ENCODE peak calls at places on chromosomes 4 and X, in seven cellular contexts. A is SK-N-SH, F is fibroblast of lung, O is neuronal stem cell, B is H9, V is GM23248, P is GM12878. H is an unnamed sample.

GRCh38 chr4:118586357-118586790 is 98.8 kb upstream of the METTL14 start:
- DNase-seq in A (no peak), F (peak), O (no peak), B (no peak), V (peak), P (no peak), H (no peak)

GRCh38 chr4:30879841-30880240 is 159.7 kb downstream of the PCDH7 start:
- DNase-seq in A (no peak), F (no peak), O (no peak), B (no peak), V (no peak), P (no peak), H (no peak)

GRCh38 chrX:154419688-154420401 is 8.5 kb downstream of the TAFAZZIN start:
- DNase-seq in A (peak), F (no peak), O (no peak), B (no peak), V (no peak), P (no peak), H (no peak)

GRCh38 chrX:68699960-68700746 is 52.7 kb downstream of the STARD8 start:
- DNase-seq in A (no peak), F (no peak), O (no peak), B (no peak), V (peak), P (no peak), H (no peak)

GRCh38 chr4:150318971-150319370 is 240.7 kb downstream of the DCLK2 start:
- DNase-seq in A (no peak), F (no peak), O (no peak), B (no peak), V (no peak), P (no peak), H (no peak)

GRCh38 chr4:103498161-103499070 is 221.4 kb downstream of the TACR3 start:
- DNase-seq in A (no peak), F (peak), O (no peak), B (no peak), V (peak), P (peak), H (no peak)

GRCh38 chr4:41436365-41437263 is 101.3 kb upstream of the LIMCH1 start:
- DNase-seq in A (no peak), F (no peak), O (no peak), B (no peak), V (no peak), P (no peak), H (no peak)

GRCh38 chrX:104854790-104855340 is 288.9 kb downstream of the IL1RAPL2 start:
- DNase-seq in A (no peak), F (no peak), O (no peak), B (no peak), V (no peak), P (no peak), H (no peak)

GRCh38 chrX:68732906-68733493 is 85.5 kb downstream of the STARD8 start:
- DNase-seq in A (peak), F (peak), O (peak), B (peak), V (peak), P (no peak), H (peak)

GRCh38 chrX:110219920-110220319 is 98.0 kb downstream of the AMMECR1 start:
- DNase-seq in A (no peak), F (peak), O (no peak), B (no peak), V (peak), P (no peak), H (no peak)

GRCh38 chr4:136691607-136692006 is 840.7 kb downstream of the PCDH18 start:
- DNase-seq in A (no peak), F (no peak), O (no peak), B (no peak), V (no peak), P (no peak), H (no peak)

GRCh38 chr4:112560084-112560483 is 44.1 kb upstream of the NEUROG2 start:
- DNase-seq in A (no peak), F (no peak), O (no peak), B (no peak), V (no peak), P (no peak), H (no peak)

GRCh38 chr4:98558366-98558765 is 100.0 kb downstream of the TSPAN5 start:
- DNase-seq in A (no peak), F (no peak), O (no peak), B (no peak), V (no peak), P (no peak), H (no peak)

GRCh38 chrX:103686199-103687072 is at the start of gene MORF4L2:
- DNase-seq in A (peak), F (peak), O (peak), B (peak), V (peak), P (peak), H (peak)

GRCh38 chr4:620851-621261 is 4.5 kb upstream of the PDE6B start:
- DNase-seq in A (no peak), F (no peak), O (no peak), B (no peak), V (no peak), P (no peak), H (no peak)

GRCh38 chr4:40418430-40419230 is 83.5 kb downstream of the CHRNA9 start:
- DNase-seq in A (no peak), F (no peak), O (no peak), B (no peak), V (no peak), P (no peak), H (no peak)

GRCh38 chr4:182885738-182886077 is 31.5 kb downstream of the DCTD start:
- DNase-seq in A (no peak), F (peak), O (no peak), B (no peak), V (no peak), P (no peak), H (no peak)

GRCh38 chrX:13219990-13220764 is 99.7 kb downstream of the ATXN3L start:
- DNase-seq in A (no peak), F (peak), O (no peak), B (no peak), V (no peak), P (no peak), H (no peak)

GRCh38 chr4:89836031-89836777 is 757 bp downstream of the SNCA start:
- DNase-seq in A (peak), F (no peak), O (peak), B (peak), V (peak), P (no peak), H (peak)

GRCh38 chr4:184807797-184808718 is 17.7 kb downstream of the ACSL1 start:
- DNase-seq in A (no peak), F (peak), O (peak), B (peak), V (peak), P (no peak), H (peak)

GRCh38 chr4:116501954-116502353 is 583.4 kb downstream of the TRAM1L1 start:
- DNase-seq in A (no peak), F (no peak), O (no peak), B (no peak), V (no peak), P (no peak), H (no peak)

GRCh38 chr4:41413670-41414069 is 124.3 kb upstream of the LIMCH1 start:
- DNase-seq in A (no peak), F (peak), O (no peak), B (no peak), V (no peak), P (no peak), H (peak)

GRCh38 chrX:151004085-151004484 is 20.9 kb downstream of the HMGB3 start:
- DNase-seq in A (no peak), F (no peak), O (no peak), B (no peak), V (peak), P (no peak), H (peak)

GRCh38 chrX:55668084-55668483 is 44.9 kb downstream of the FOXR2 start:
- DNase-seq in A (no peak), F (no peak), O (no peak), B (no peak), V (no peak), P (no peak), H (no peak)

GRCh38 chr4:12459126-12459525 is 1025.0 kb downstream of the RAB28 start:
- DNase-seq in A (no peak), F (no peak), O (no peak), B (no peak), V (no peak), P (no peak), H (no peak)

GRCh38 chr4:170259631-170260153 is 169.9 kb upstream of the AADAT start:
- DNase-seq in A (peak), F (peak), O (peak), B (peak), V (peak), P (peak), H (peak)

GRCh38 chrX:47228550-47229270 is 4.1 kb upstream of the USP11 start:
- DNase-seq in A (no peak), F (no peak), O (no peak), B (no peak), V (no peak), P (no peak), H (no peak)

GRCh38 chrX:12770440-12770839 is 20.8 kb upstream of the PRPS2 start:
- DNase-seq in A (peak), F (peak), O (no peak), B (no peak), V (peak), P (no peak), H (peak)

GRCh38 chr4:122480023-122480422 is 23.5 kb upstream of the IL2 start:
- DNase-seq in A (no peak), F (peak), O (no peak), B (no peak), V (peak), P (no peak), H (no peak)

GRCh38 chr4:118849867-118850812 is 14.2 kb upstream of the SEC24D start:
- DNase-seq in A (no peak), F (peak), O (no peak), B (peak), V (peak), P (no peak), H (no peak)

GRCh38 chrX:74924449-74925209 is 623 bp downstream of the NEXMIF start:
- DNase-seq in A (peak), F (peak), O (peak), B (peak), V (peak), P (no peak), H (peak)

GRCh38 chr4:155972098-155972497 is 18.4 kb upstream of the CTSO start:
- DNase-seq in A (no peak), F (peak), O (no peak), B (peak), V (peak), P (peak), H (peak)

GRCh38 chrX:13463608-13464007 is 105.8 kb upstream of the EGFL6 start:
- DNase-seq in A (no peak), F (peak), O (no peak), B (no peak), V (peak), P (no peak), H (no peak)

GRCh38 chr4:103786014-103786413 is 66.2 kb upstream of the TACR3 start:
- DNase-seq in A (peak), F (peak), O (peak), B (peak), V (peak), P (peak), H (peak)

GRCh38 chrX:100830547-100830946 is 10.4 kb downstream of the CSTF2 start:
- DNase-seq in A (no peak), F (no peak), O (no peak), B (no peak), V (no peak), P (peak), H (no peak)

GRCh38 chr4:160546201-160546600 is 1443.3 kb downstream of the RAPGEF2 start:
- DNase-seq in A (no peak), F (no peak), O (no peak), B (no peak), V (no peak), P (no peak), H (no peak)

GRCh38 chr4:42302348-42302747 is 94.9 kb upstream of the SHISA3 start:
- DNase-seq in A (peak), F (peak), O (peak), B (peak), V (peak), P (no peak), H (peak)

DNA sequence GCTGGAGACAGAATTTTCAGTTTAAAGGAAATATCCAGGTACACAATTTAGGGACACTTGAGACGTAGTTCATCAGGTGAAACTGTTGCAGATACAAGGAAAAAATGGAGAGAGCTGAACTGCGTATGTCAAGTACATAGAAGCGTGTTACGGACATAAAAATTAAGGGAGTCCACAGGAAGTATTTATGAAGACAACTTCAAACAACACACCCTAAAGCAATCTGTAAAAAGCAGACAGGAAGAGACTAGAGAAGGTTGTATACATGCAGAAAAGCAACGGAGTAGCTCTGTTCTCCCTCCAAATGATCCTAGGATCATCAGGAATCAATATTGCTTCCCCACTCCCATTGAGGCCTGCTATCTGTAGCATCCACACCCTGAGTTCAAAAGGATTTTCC is 5.8 kb downstream of the CASK start:
- DNase-seq in A (no peak), F (no peak), O (no peak), B (no peak), V (no peak), P (no peak), H (no peak)
- H3K9ac ChIP-seq in A (no peak), F (no peak), O (no peak), B (no peak), V (no peak), P (no peak), H (no peak)

DNA sequence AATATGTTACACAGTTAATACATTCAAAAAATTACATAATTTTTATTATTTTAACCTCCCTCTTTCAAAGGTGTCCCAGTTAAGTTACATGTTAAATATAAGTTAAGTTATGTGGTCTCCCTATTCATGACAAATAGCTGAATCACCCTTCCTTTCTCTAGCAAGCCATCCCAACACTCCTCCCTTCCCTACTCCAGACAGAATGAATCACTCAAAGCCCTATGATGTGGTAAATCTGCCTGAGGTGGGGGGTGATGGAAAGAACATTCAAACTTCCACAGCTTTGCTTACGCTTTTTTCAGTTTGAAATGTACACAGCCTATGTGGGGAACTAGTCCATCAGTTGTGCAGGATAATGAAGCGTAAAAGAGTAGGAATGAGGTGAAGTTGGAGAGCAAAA is 90.1 kb downstream of the CXCL13 start:
- DNase-seq in A (no peak), F (peak), O (no peak), B (no peak), V (peak), P (no peak), H (no peak)
- H3K27ac ChIP-seq in A (peak), F (no peak), O (no peak), B (no peak), V (no peak), P (no peak), H (no peak)

GRCh38 chrX:112644713-112645112 is 35.0 kb downstream of the LHFPL1 start:
- DNase-seq in A (no peak), F (no peak), O (no peak), B (no peak), V (no peak), P (no peak), H (no peak)

GRCh38 chrX:112641449-112641848 is 38.3 kb downstream of the LHFPL1 start:
- DNase-seq in A (no peak), F (no peak), O (no peak), B (no peak), V (no peak), P (no peak), H (no peak)

GRCh38 chrX:112645774-112646173 is 34.0 kb downstream of the LHFPL1 start:
- DNase-seq in A (no peak), F (no peak), O (no peak), B (no peak), V (no peak), P (no peak), H (no peak)

GRCh38 chrX:112643721-112644120 is 36.0 kb downstream of the LHFPL1 start:
- DNase-seq in A (no peak), F (no peak), O (no peak), B (no peak), V (no peak), P (peak), H (no peak)

GRCh38 chrX:112642349-112642748 is 37.4 kb downstream of the LHFPL1 start:
- DNase-seq in A (peak), F (peak), O (peak), B (peak), V (peak), P (no peak), H (peak)
- H3K9ac ChIP-seq in A (no peak), F (no peak), O (no peak), B (no peak), V (no peak), P (no peak), H (no peak)

GRCh38 chrX:40473460-40474204 is 107.1 kb upstream of the ATP6AP2 start:
- DNase-seq in A (no peak), F (no peak), O (no peak), B (no peak), V (no peak), P (no peak), H (no peak)

GRCh38 chrX:40470830-40471429 is 109.8 kb upstream of the ATP6AP2 start:
- DNase-seq in A (no peak), F (no peak), O (no peak), B (peak), V (no peak), P (no peak), H (no peak)

GRCh38 chrX:40474205-40474626 is 106.6 kb upstream of the ATP6AP2 start:
- DNase-seq in A (peak), F (no peak), O (peak), B (peak), V (peak), P (no peak), H (peak)

GRCh38 chrX:40469316-40469715 is 111.5 kb upstream of the ATP6AP2 start:
- DNase-seq in A (no peak), F (no peak), O (no peak), B (no peak), V (no peak), P (no peak), H (no peak)

DNA sequence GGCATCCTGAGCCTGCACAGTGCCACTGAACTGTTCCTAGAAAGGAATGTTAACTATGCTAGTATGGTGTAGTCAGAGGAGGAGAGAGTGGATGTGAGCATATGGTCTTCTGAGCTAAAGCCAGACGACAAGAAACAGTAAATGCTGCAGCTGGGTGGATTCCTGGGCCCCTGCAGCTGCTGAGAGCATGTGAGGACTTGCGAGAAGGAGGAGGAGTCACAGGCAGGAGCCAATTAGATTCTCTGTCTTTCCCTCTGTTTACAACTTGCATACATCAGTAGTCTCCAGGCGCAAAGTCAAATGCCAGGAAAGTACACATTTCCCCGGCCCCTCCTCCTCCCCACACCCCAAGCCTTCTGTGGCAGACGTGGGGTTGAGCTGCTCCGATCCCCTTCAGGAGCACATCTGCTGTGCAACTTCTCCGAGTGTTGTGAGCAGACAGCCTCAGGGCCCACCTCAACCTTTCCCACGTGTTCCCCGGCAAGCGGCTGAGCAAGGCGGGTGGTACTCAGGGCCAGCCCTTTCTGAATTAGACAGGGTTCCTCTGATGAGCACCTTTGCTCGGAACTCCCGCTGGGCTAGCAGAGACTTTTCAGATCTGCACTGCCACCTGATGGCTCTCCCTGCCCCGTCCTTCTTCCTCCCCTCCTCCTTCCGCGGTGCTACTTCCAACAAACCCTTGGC is 108.7 kb upstream of the ATP6AP2 start:
- DNase-seq in A (peak), F (peak), O (no peak), B (peak), V (peak), P (peak), H (peak)
- H3K27ac ChIP-seq in A (no peak), F (no peak), O (peak), B (no peak), V (no peak), P (no peak), H (no peak)

GRCh38 chr4:9608300-9608699 is 164.1 kb downstream of the DEFB131A start:
- DNase-seq in A (no peak), F (no peak), O (no peak), B (no peak), V (no peak), P (peak), H (no peak)
- H3K9ac ChIP-seq in A (no peak), F (no peak), O (no peak), B (no peak), V (no peak), P (no peak), H (no peak)

GRCh38 chrX:49206543-49206942 is 6.5 kb upstream of the SYP start:
- DNase-seq in A (no peak), F (no peak), O (no peak), B (no peak), V (no peak), P (no peak), H (no peak)

GRCh38 chrX:49204017-49204416 is 4.0 kb upstream of the SYP start:
- DNase-seq in A (no peak), F (no peak), O (no peak), B (no peak), V (no peak), P (no peak), H (no peak)

GRCh38 chrX:49203536-49203935 is 3.5 kb upstream of the SYP start:
- DNase-seq in A (no peak), F (no peak), O (no peak), B (no peak), V (no peak), P (no peak), H (no peak)

GRCh38 chrX:49205443-49205842 is 5.5 kb upstream of the SYP start:
- DNase-seq in A (no peak), F (no peak), O (no peak), B (no peak), V (no peak), P (no peak), H (no peak)

GRCh38 chrX:49204709-49205108 is 4.7 kb upstream of the SYP start:
- DNase-seq in A (no peak), F (no peak), O (no peak), B (no peak), V (no peak), P (no peak), H (no peak)
- H3K27ac ChIP-seq in A (no peak), F (no peak), O (no peak), B (no peak), V (no peak), P (no peak), H (no peak)

GRCh38 chr4:74364649-74365491 is at the start of gene EREG:
- DNase-seq in A (peak), F (peak), O (peak), B (peak), V (peak), P (no peak), H (peak)
- H3K9ac ChIP-seq in A (no peak), F (peak), O (no peak), B (no peak), V (peak), P (no peak), H (no peak)

GRCh38 chr4:153954654-153955053 is 165.8 kb upstream of the SFRP2 start:
- DNase-seq in A (no peak), F (no peak), O (no peak), B (no peak), V (no peak), P (no peak), H (no peak)

GRCh38 chr4:153950100-153950979 is 161.5 kb upstream of the SFRP2 start:
- DNase-seq in A (no peak), F (no peak), O (no peak), B (no peak), V (no peak), P (no peak), H (no peak)

GRCh38 chr4:153955306-153955705 is 166.4 kb upstream of the SFRP2 start:
- DNase-seq in A (no peak), F (no peak), O (no peak), B (no peak), V (no peak), P (no peak), H (no peak)
- H3K27ac ChIP-seq in A (no peak), F (no peak), O (no peak), B (no peak), V (no peak), P (no peak), H (no peak)

H was measured in neural progenitor cell.